ENCODE peak calls at places on chromosomes 6 and 20, in six cellular contexts. I, P, K, A, O and N are unnamed samples.

GRCh38 chr6:149844480-149844879 is 19.7 kb downstream of the LRP11 start:
- DNase-seq in I (no peak), P (no peak), K (no peak), A (no peak), O (no peak), N (no peak)

GRCh38 chr6:149242883-149243282 is 74.6 kb upstream of the TAB2 start:
- DNase-seq in I (peak), P (no peak), K (no peak), A (no peak), O (no peak), N (no peak)

GRCh38 chr6:31769684-31770371 is 7.3 kb downstream of the VWA7 start:
- DNase-seq in I (no peak), P (peak), K (peak), A (peak), O (peak), N (no peak)

GRCh38 chr6:37029249-37029959 is 23.9 kb downstream of the FGD2 start:
- DNase-seq in I (peak), P (peak), K (peak), A (peak), O (peak), N (peak)

GRCh38 chr20:47453167-47453782 is 48.4 kb upstream of the NCOA3 start:
- DNase-seq in I (peak), P (no peak), K (no peak), A (peak), O (no peak), N (no peak)

GRCh38 chr6:50913105-50913770 is 94.6 kb downstream of the TFAP2B start:
- DNase-seq in I (no peak), P (no peak), K (no peak), A (no peak), O (peak), N (no peak)

GRCh38 chr6:53178837-53179432 is 30.3 kb upstream of the GCM1 start:
- DNase-seq in I (no peak), P (no peak), K (no peak), A (no peak), O (no peak), N (no peak)

GRCh38 chr6:136962661-136963060 is 40.6 kb downstream of the SLC35D3 start:
- DNase-seq in I (no peak), P (no peak), K (peak), A (no peak), O (no peak), N (no peak)

GRCh38 chr6:14126250-14126649 is 8.7 kb downstream of the CD83 start:
- DNase-seq in I (no peak), P (no peak), K (no peak), A (no peak), O (no peak), N (no peak)

GRCh38 chr6:6725120-6725833 is 136.8 kb downstream of the LY86 start:
- DNase-seq in I (no peak), P (no peak), K (no peak), A (no peak), O (no peak), N (no peak)

GRCh38 chr6:15249371-15250019 is 3.6 kb downstream of the JARID2 start:
- DNase-seq in I (no peak), P (peak), K (no peak), A (no peak), O (no peak), N (no peak)

GRCh38 chr6:3119040-3119723 is 671 bp downstream of the BPHL start:
- DNase-seq in I (peak), P (no peak), K (no peak), A (peak), O (no peak), N (no peak)

GRCh38 chr6:12126051-12126450 is 113.9 kb downstream of the HIVEP1 start:
- DNase-seq in I (no peak), P (no peak), K (no peak), A (no peak), O (no peak), N (no peak)

GRCh38 chr6:131222773-131223172 is 87.5 kb downstream of the AKAP7 start:
- DNase-seq in I (no peak), P (no peak), K (no peak), A (no peak), O (no peak), N (no peak)

GRCh38 chr6:38039497-38039896 is 220.0 kb downstream of the ZFAND3 start:
- DNase-seq in I (peak), P (no peak), K (no peak), A (no peak), O (no peak), N (no peak)

GRCh38 chr20:5844063-5844681 is 94.0 kb downstream of the SHLD1 start:
- DNase-seq in I (peak), P (no peak), K (no peak), A (peak), O (no peak), N (no peak)

GRCh38 chr6:130500693-130501092 is 134.9 kb downstream of the TMEM200A start:
- DNase-seq in I (peak), P (no peak), K (no peak), A (no peak), O (no peak), N (no peak)

GRCh38 chr6:25179051-25179778 is 100.0 kb upstream of the CARMIL1 start:
- DNase-seq in I (peak), P (no peak), K (no peak), A (no peak), O (no peak), N (no peak)

GRCh38 chr6:145561095-145561820 is 174.1 kb downstream of the EPM2A start:
- DNase-seq in I (peak), P (no peak), K (no peak), A (no peak), O (no peak), N (no peak)

GRCh38 chr6:46090115-46091079 is 39.4 kb upstream of the ENPP4 start:
- DNase-seq in I (peak), P (peak), K (peak), A (peak), O (peak), N (peak)

GRCh38 chr6:158825038-158825950 is 6.1 kb upstream of the EZR start:
- DNase-seq in I (no peak), P (no peak), K (peak), A (no peak), O (no peak), N (no peak)

GRCh38 chr6:118744261-118744941 is 93.0 kb upstream of the CEP85L start:
- DNase-seq in I (peak), P (no peak), K (no peak), A (no peak), O (peak), N (no peak)

GRCh38 chr6:56984374-56984773 is 29.5 kb downstream of the BEND6 start:
- DNase-seq in I (peak), P (no peak), K (no peak), A (no peak), O (no peak), N (no peak)

GRCh38 chr6:170440437-170440836 is 112.7 kb downstream of the PSMB1 start:
- DNase-seq in I (no peak), P (peak), K (no peak), A (no peak), O (peak), N (no peak)

GRCh38 chr6:24721461-24722215 is 2.7 kb upstream of the C6orf62 start:
- DNase-seq in I (no peak), P (no peak), K (peak), A (no peak), O (no peak), N (no peak)

GRCh38 chr6:116090251-116090650 is 10.4 kb upstream of the NT5DC1 start:
- DNase-seq in I (no peak), P (no peak), K (no peak), A (no peak), O (no peak), N (no peak)

GRCh38 chr6:7200598-7201443 is 93.1 kb downstream of the RREB1 start:
- DNase-seq in I (no peak), P (no peak), K (no peak), A (no peak), O (no peak), N (no peak)

GRCh38 chr6:8023638-8024037 is 40.6 kb downstream of the BLOC1S5 start:
- DNase-seq in I (no peak), P (no peak), K (no peak), A (no peak), O (no peak), N (no peak)

GRCh38 chr6:158039571-158040050 is 57.9 kb downstream of the SYNJ2 start:
- DNase-seq in I (peak), P (peak), K (peak), A (peak), O (peak), N (peak)

GRCh38 chr20:36341331-36342020 is 35.3 kb downstream of the DLGAP4 start:
- DNase-seq in I (no peak), P (peak), K (no peak), A (no peak), O (peak), N (no peak)

GRCh38 chr20:46293084-46293483 is 15.2 kb downstream of the CDH22 start:
- DNase-seq in I (peak), P (peak), K (no peak), A (peak), O (no peak), N (no peak)

GRCh38 chr20:48898210-48898609 is 23.3 kb upstream of the ARFGEF2 start:
- DNase-seq in I (peak), P (no peak), K (no peak), A (no peak), O (no peak), N (no peak)

GRCh38 chr6:127516676-127517273 is 2.4 kb downstream of the MTCL3 start:
- DNase-seq in I (no peak), P (no peak), K (peak), A (peak), O (no peak), N (peak)

GRCh38 chr6:127514396-127515227 is 4.5 kb downstream of the MTCL3 start:
- DNase-seq in I (peak), P (peak), K (peak), A (no peak), O (peak), N (peak)

GRCh38 chr6:127515234-127515793 is 3.8 kb downstream of the MTCL3 start:
- DNase-seq in I (no peak), P (no peak), K (no peak), A (no peak), O (no peak), N (no peak)

GRCh38 chr6:127517698-127518097 is 1.4 kb downstream of the MTCL3 start:
- DNase-seq in I (no peak), P (no peak), K (no peak), A (no peak), O (no peak), N (no peak)

DNA sequence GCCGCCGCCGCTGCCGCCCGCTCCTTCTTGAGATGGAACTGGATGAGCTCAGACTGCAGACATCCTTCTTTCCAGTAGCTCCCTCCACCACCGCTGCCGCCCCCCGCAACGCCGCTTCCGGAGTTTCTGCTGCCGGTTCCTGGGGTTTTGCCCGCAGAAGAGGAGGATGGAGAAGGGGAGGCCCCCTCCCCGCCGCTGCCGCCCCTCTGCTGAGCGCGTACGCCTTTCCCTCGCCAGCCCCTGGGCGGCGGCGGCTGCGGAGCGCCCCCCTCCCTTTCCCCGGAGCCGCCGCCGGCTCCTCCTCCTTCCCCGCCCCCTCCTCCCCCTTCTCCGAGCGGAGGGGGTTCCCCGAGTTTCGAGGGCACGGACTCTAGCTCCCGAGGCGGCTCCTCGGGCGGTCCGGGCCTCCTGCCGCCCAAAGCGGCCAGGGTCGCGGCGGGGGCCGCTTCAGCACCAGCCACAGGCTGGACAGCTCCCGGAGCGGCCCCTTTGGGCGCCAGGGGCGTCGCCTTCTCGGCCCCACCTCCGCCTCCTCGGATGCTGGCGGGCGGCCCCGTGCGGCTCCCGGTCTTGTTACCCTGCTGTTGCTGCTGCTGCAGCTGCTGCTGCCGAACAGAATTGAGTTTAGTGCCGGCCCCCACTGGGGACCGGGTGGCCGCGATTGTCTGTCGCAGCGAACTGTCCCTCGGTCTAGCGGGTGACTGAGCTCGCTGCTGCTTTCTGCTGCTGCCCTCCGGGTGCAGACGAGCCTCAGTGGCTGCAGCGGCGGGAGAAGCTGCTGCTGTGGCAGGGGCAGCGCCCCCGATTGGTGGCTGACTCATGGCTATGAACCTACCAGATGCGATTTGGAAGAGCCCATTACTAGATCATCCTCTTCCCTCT is 3.1 kb downstream of the MTCL3 start:
- DNase-seq in I (peak), P (peak), K (peak), A (peak), O (peak), N (peak)
- H3K4me3 ChIP-seq in I (peak), P (peak), K (peak), A (peak), O (peak), N (peak)

DNA sequence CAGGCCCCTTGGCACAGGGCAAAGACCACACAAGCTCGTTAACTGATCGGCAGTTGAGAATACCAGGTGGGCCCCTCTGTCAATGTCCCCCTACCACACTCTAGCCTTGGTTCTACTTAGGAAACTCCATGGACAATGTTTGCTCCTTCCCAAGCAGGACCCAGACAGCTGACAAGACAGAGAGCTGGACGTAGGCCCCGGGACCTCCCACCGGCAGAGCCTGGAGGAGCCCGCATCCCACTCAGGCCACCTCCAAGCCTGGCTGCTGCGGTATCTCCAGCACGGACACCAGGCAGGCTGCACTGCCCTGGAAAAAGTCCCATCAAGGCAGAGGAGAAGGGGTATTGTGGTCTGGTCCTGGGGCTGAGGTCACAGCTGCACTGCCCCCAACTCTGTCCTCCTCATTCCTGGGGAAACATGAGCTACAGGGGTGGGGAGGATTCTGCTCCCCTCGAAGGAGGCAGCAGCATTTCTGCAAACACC is 6.2 kb upstream of the GRM4 start:
- DNase-seq in I (no peak), P (peak), K (no peak), A (no peak), O (no peak), N (no peak)
- H3K27ac ChIP-seq in I (no peak), P (no peak), K (no peak), A (no peak), O (no peak), N (no peak)

GRCh38 chr6:33624856-33625255 is 3.7 kb downstream of the ITPR3 start:
- DNase-seq in I (no peak), P (no peak), K (no peak), A (no peak), O (no peak), N (no peak)

GRCh38 chr6:33623895-33624381 is 2.8 kb downstream of the ITPR3 start:
- DNase-seq in I (no peak), P (no peak), K (no peak), A (no peak), O (no peak), N (no peak)

GRCh38 chr6:33620584-33621395 is at the start of gene ITPR3:
- DNase-seq in I (peak), P (peak), K (peak), A (peak), O (peak), N (no peak)

GRCh38 chr6:33621396-33622388 is 570 bp downstream of the ITPR3 start:
- DNase-seq in I (no peak), P (peak), K (peak), A (no peak), O (peak), N (no peak)

DNA sequence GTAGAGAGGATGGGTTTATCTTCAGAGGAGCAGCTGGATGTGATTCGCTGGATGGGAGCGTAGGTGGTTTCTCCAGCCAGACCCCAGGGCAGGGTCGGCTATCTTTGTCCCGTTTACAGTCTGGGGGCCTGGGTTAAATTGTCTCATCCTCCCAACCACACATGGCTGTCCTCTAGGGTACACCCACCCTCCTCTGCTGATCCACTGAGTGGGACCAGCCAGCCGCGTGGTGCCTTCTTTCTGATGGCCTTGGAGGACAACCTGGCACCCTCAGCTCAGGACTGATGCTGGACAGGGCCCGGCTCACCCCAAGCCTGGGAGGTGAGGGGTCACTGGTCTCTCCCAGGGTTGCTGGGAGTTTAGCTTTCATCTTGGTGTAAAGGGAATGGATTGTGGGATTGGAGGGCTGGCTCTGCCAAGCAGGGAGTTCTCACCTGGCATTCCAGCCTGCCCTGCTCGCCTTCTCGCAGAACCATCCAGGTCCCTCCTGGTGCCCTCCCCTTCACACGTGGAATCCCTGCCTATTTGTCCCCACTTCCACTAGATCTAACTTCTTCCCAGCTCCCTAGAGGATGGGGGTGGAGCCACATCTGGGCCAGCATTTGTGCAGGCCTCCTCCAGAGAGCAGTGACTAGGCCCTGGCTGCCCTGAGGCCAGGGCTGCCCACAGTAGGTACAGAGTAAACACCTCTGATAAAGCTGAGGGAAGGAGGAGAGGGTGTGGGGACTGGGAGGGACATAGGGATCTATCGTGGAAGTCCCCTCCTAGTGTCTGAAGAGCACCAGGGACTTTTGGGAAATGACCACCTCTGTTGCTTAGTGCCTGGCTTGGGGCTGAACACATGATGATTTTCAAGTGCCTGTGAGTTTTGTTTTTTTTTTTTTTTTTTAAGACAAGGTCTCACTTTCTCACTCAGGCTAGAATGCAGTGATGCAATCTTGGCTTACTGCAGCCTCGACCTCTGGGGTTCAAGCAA is 1.6 kb downstream of the ITPR3 start:
- DNase-seq in I (no peak), P (no peak), K (peak), A (no peak), O (peak), N (no peak)
- H3K4me3 ChIP-seq in I (peak), P (peak), K (no peak), A (peak), O (peak), N (no peak)

GRCh38 chr20:57383447-57384347 is 7.5 kb upstream of the RBM38 start:
- DNase-seq in I (no peak), P (peak), K (no peak), A (no peak), O (peak), N (no peak)
- H3K27ac ChIP-seq in I (no peak), P (no peak), K (no peak), A (no peak), O (no peak), N (no peak)

DNA sequence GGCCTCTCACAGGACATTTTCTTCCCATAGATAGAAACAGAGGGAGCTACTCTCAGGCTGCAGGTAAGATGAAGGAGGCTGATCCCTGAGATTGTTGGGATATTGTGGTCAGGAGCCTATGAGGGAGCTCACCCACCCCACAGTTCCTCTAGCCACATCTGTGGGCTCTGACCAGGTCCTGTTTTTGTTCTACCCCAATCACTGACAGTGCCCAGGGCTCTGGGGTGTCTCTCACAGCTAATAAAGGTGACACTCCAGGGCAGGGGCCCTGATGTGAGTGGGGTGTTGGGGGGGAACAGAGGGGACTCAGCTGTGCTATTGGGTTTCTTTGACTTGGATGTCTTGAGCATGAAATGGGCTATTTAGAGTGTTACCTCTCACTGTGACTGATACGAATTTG is 2.7 kb downstream of the HLA-F start:
- DNase-seq in I (no peak), P (no peak), K (no peak), A (no peak), O (no peak), N (no peak)
- H3K4me3 ChIP-seq in I (no peak), P (peak), K (no peak), A (no peak), O (peak), N (no peak)

GRCh38 chr20:62365814-62366369 is 1.2 kb downstream of the LAMA5 start:
- DNase-seq in I (no peak), P (no peak), K (peak), A (peak), O (peak), N (no peak)
- H3K27ac ChIP-seq in I (no peak), P (peak), K (peak), A (peak), O (peak), N (peak)

GRCh38 chr20:37764333-37764935 is 70.6 kb downstream of the CTNNBL1 start:
- DNase-seq in I (no peak), P (no peak), K (no peak), A (no peak), O (no peak), N (no peak)
- H3K4me3 ChIP-seq in I (no peak), P (no peak), K (no peak), A (no peak), O (no peak), N (no peak)